ENCODE peak calls at places on chromosomes 5 and 9, in four cellular contexts. G is BE2C, Q is astrocyte, L is progenitor cell of endocrine pancreas. P is an unnamed sample.

GRCh38 chr5:121954086-121954485 is 7.7 kb upstream of the SRFBP1 start:
- DNase-seq in L (no peak), Q (no peak), G (no peak), P (peak)

GRCh38 chr5:84058561-84058960 is 326.1 kb downstream of the EDIL3 start:
- DNase-seq in L (no peak), Q (no peak), G (no peak), P (no peak)

GRCh38 chr5:108093186-108093585 is 288.7 kb downstream of the FBXL17 start:
- DNase-seq in Q (peak), L (no peak), G (no peak), P (no peak)

GRCh38 chr9:98977246-98977681 is 33.6 kb downstream of the COL15A1 start:
- DNase-seq in G (no peak), Q (no peak), L (no peak), P (no peak)

GRCh38 chr5:125699860-125700259 is 723.3 kb upstream of the GRAMD2B start:
- DNase-seq in Q (no peak), L (no peak), G (no peak), P (no peak)

GRCh38 chr5:131679911-131680310 is 44.9 kb upstream of the RAPGEF6 start:
- DNase-seq in L (no peak), G (no peak), Q (peak), P (no peak)

GRCh38 chr9:4262735-4263141 is 37.1 kb downstream of the GLIS3 start:
- DNase-seq in L (no peak), Q (peak), G (no peak), P (no peak)

GRCh38 chr9:129765764-129766317 is 13.0 kb upstream of the PTGES start:
- DNase-seq in G (no peak), Q (no peak), L (no peak), P (no peak)

GRCh38 chr5:24401767-24402166 is 243.0 kb downstream of the CDH10 start:
- DNase-seq in Q (peak), L (no peak), G (no peak), P (no peak)

GRCh38 chr9:3912817-3913216 is 387.0 kb upstream of the RFX3 start:
- DNase-seq in L (no peak), G (no peak), Q (peak), P (no peak)

GRCh38 chr5:95808686-95809413 is 13.7 kb downstream of the GLRX start:
- DNase-seq in G (no peak), Q (no peak), L (no peak), P (no peak)

GRCh38 chr5:6820851-6821479 is 107.7 kb downstream of the TENT4A start:
- DNase-seq in L (peak), Q (no peak), G (peak), P (no peak)
- TF ChIP-seq CTCF in L (peak), Q (peak), G (peak), P (peak)

GRCh38 chr5:167973126-167973525 is 318.3 kb upstream of the WWC1 start:
- DNase-seq in G (no peak), L (no peak), Q (no peak), P (no peak)
- TF ChIP-seq CTCF in G (no peak), L (no peak), Q (no peak), P (no peak)

GRCh38 chr9:92635760-92636159 is 34.2 kb downstream of the IPPK start:
- DNase-seq in G (no peak), Q (no peak), L (no peak), P (no peak)

GRCh38 chr9:92634712-92635605 is 35.0 kb downstream of the IPPK start:
- DNase-seq in Q (peak), L (peak), G (peak), P (no peak)

GRCh38 chr9:92637886-92638620 is 31.9 kb downstream of the IPPK start:
- DNase-seq in G (no peak), L (no peak), Q (no peak), P (no peak)

GRCh38 chr9:92637331-92637730 is 32.6 kb downstream of the IPPK start:
- DNase-seq in L (no peak), G (no peak), Q (no peak), P (no peak)

GRCh38 chr9:92636627-92637026 is 33.3 kb downstream of the IPPK start:
- DNase-seq in Q (no peak), L (no peak), G (no peak), P (no peak)
- TF ChIP-seq CTCF in Q (no peak), L (no peak), G (peak), P (peak)

DNA sequence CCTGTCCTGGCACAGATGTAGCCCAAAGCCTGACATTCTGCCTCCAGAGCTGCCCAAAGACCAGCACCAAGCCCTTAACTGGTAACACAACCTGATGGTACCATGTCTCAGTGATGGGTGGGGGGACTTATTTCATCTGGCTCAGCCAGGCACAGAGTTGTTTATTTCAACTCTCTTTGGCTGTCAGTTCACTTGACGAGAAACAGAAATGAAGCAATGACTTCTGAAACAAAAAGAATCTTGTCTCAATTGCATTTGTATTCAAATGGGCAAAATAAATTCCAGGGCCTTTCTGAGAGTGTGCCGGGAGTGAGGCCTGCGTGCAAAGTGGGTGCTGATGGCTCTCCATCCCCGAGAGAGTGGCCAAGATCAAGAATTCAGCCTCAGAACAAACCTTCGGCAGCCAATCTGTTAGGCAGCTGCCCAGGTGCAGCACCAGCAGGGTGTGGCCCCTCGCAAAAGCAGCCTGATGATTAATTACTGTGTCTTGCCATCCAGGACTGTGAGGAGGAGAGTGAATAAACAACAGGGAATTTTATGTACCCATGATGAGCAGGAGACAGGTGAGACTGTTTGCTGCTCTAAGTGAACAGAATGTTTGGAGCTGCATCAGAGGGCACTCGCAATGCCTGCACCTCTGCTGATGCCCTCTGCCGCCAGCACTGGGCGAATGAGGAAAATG is 238.0 kb downstream of the HSPA4 start:
- DNase-seq in L (no peak), Q (no peak), G (no peak), P (no peak)
- TF ChIP-seq CTCF in L (no peak), Q (no peak), G (no peak), P (no peak)

P was measured in chondrocyte.